ENCODE peak calls at places on chromosomes 7 and 10, in six cellular contexts. E is activated CD4-positive, alpha-beta T cell treated with anti-CD3 and anti-CD28 coated beads, Interleukin-2, amount 50 U/mL, for 1 hour; N is NCI-H1092 treated with DMSO at 0.1 percent for 48 hours; Q is GM23338; J is astrocyte of the spinal cord; I is stimulated activated CD8-positive, alpha-beta memory T cell treated with anti-CD3 and anti-CD28 coated beads, Interleukin-4, amount 100 ng/mL, for 24 hours. U is an unnamed sample.

GRCh38 chr7:23443974-23444373 is 26.3 kb downstream of the IGF2BP3 start:
- DNase-seq in I (no peak), J (no peak), E (no peak), Q (no peak), N (no peak), U (no peak)

GRCh38 chr10:114697061-114697598 is 39.1 kb upstream of the ABLIM1 start:
- DNase-seq in Q (no peak), I (no peak), E (no peak), J (peak; percentile 41), N (no peak), U (no peak)

GRCh38 chr10:124155781-124156401 is 62.5 kb upstream of the CHST15 start:
- DNase-seq in J (peak; percentile 53), Q (no peak), I (no peak), N (no peak), E (no peak), U (peak; percentile 87)

GRCh38 chr10:91798736-91799579 is 732 bp downstream of the TNKS2 start:
- DNase-seq in J (peak; percentile 50), E (peak; percentile 48), I (peak; percentile 24), Q (peak; percentile 67), N (no peak), U (peak; percentile 71)

GRCh38 chr7:36280840-36281812 is 108.5 kb upstream of the ANLN start:
- DNase-seq in I (no peak), J (peak; percentile 86), E (no peak), Q (peak; percentile 69), N (peak; percentile 85), U (peak; percentile 58)

GRCh38 chr7:55526329-55526728 is 46.0 kb downstream of the VOPP1 start:
- DNase-seq in Q (no peak), N (peak; percentile 61), E (no peak), I (no peak), J (no peak), U (no peak)

GRCh38 chr10:68871731-68872342 is 29.3 kb upstream of the DDX50 start:
- DNase-seq in N (peak; percentile 97), J (peak; percentile 96), E (no peak), I (no peak), Q (peak; percentile 38), U (peak; percentile 93)

GRCh38 chr7:117610390-117610789 is 130.6 kb downstream of the CFTR start:
- DNase-seq in J (no peak), N (no peak), E (no peak), I (no peak), Q (no peak), U (no peak)

GRCh38 chr7:94632338-94633024 is 23.5 kb downstream of the SGCE start:
- DNase-seq in E (no peak), I (no peak), N (peak; percentile 98), Q (peak; percentile 7), J (peak; percentile 89), U (no peak)

GRCh38 chr10:71419750-71420149 is 23.0 kb downstream of the CDH23 start:
- DNase-seq in N (no peak), E (no peak), Q (no peak), I (no peak), J (no peak), U (no peak)

GRCh38 chr10:36779238-36779846 is 346.1 kb upstream of the ANKRD30A start:
- DNase-seq in J (peak; percentile 81), N (peak; percentile 44), I (no peak), E (no peak), Q (peak; percentile 70), U (peak; percentile 85)

GRCh38 chr7:78716876-78717275 is 736.6 kb downstream of the MAGI2 start:
- DNase-seq in Q (peak; percentile 52), J (no peak), I (no peak), E (no peak), N (no peak), U (peak; percentile 34)

GRCh38 chr10:116195039-116195438 is 78.0 kb downstream of the GFRA1 start:
- DNase-seq in Q (no peak), N (no peak), J (no peak), E (no peak), I (no peak), U (no peak)

GRCh38 chr7:2715341-2716231 is 27.6 kb downstream of the AMZ1 start:
- DNase-seq in N (no peak), I (peak; percentile 23), Q (no peak), E (peak; percentile 38), J (no peak), U (no peak)

GRCh38 chr7:155764432-155764798 is 47.8 kb downstream of the SHH start:
- DNase-seq in N (no peak), Q (no peak), J (no peak), E (peak; percentile 6), I (no peak), U (no peak)

GRCh38 chr10:34094961-34095360 is 720.1 kb downstream of the PARD3 start:
- DNase-seq in J (no peak), E (no peak), I (no peak), Q (no peak), N (no peak), U (no peak)

GRCh38 chr7:129285195-129285594 is 60.4 kb downstream of the AHCYL2 start:
- DNase-seq in I (no peak), Q (no peak), N (no peak), E (no peak), J (no peak), U (peak; percentile 27)

GRCh38 chr7:74430961-74431466 is 22.7 kb upstream of the GTF2IRD1 start:
- DNase-seq in Q (peak; percentile 56), I (no peak), N (peak; percentile 34), J (no peak), E (no peak), U (no peak)

GRCh38 chr7:156949541-156950380 is at the start of gene NOM1:
- DNase-seq in I (peak; percentile 85), Q (peak; percentile 92), J (peak; percentile 76), E (peak; percentile 90), N (peak; percentile 78), U (peak; percentile 96)

GRCh38 chr7:12474035-12474434 is 70.4 kb upstream of the VWDE start:
- DNase-seq in J (no peak), I (no peak), Q (no peak), E (no peak), N (no peak), U (no peak)

GRCh38 chr7:139016931-139017511 is 18.8 kb downstream of the ZC3HAV1L start:
- DNase-seq in E (peak; percentile 53), Q (peak; percentile 79), I (peak; percentile 35), N (peak; percentile 66), J (peak; percentile 76), U (peak; percentile 83)

GRCh38 chr10:95326396-95326795 is 35.6 kb upstream of the PDLIM1 start:
- DNase-seq in J (no peak), I (no peak), N (no peak), Q (no peak), E (no peak), U (no peak)

GRCh38 chr7:1693419-1693990 is 23.4 kb downstream of the ELFN1 start:
- DNase-seq in I (no peak), N (peak; percentile 54), J (no peak), E (no peak), Q (no peak), U (peak; percentile 70)

GRCh38 chr10:110746254-110746826 is 102.2 kb downstream of the RBM20 start:
- DNase-seq in Q (peak; percentile 85), J (peak; percentile 74), E (peak; percentile 56), I (no peak), N (peak; percentile 59), U (peak; percentile 88)

GRCh38 chr7:8781166-8781565 is 347.8 kb downstream of the NXPH1 start:
- DNase-seq in I (no peak), J (no peak), N (peak; percentile 17), E (no peak), Q (no peak), U (no peak)

GRCh38 chr7:115618676-115619075 is 411.9 kb downstream of the TFEC start:
- DNase-seq in N (no peak), Q (no peak), I (no peak), J (peak; percentile 73), E (no peak), U (peak; percentile 10)

GRCh38 chr10:124647421-124648130 is 96.6 kb downstream of the FAM53B start:
- DNase-seq in Q (no peak), N (no peak), J (no peak), I (peak; percentile 48), E (peak; percentile 65), U (peak; percentile 31)

GRCh38 chr10:18658301-18658991 is 785 bp upstream of the ARL5B start:
- DNase-seq in I (no peak), E (no peak), Q (no peak), N (no peak), J (peak; percentile 29), U (no peak)

GRCh38 chr10:87053121-87053520 is 33.0 kb downstream of the FAM25A start:
- DNase-seq in I (no peak), J (no peak), E (no peak), N (peak; percentile 49), Q (no peak), U (no peak)

GRCh38 chr7:17195576-17195975 is 102.9 kb upstream of the AHR start:
- DNase-seq in Q (no peak), E (no peak), J (no peak), N (no peak), I (no peak), U (no peak)

GRCh38 chr7:14552060-14552459 is 350.5 kb downstream of the DGKB start:
- DNase-seq in J (no peak), I (no peak), Q (no peak), E (no peak), N (no peak), U (no peak)

GRCh38 chr7:2610466-2610865 is 21.3 kb upstream of the TTYH3 start:
- DNase-seq in E (no peak), J (no peak), Q (no peak), N (no peak), I (no peak), U (no peak)

GRCh38 chr10:86178401-86179142 is 188.0 kb downstream of the GRID1 start:
- DNase-seq in J (no peak), I (no peak), E (no peak), N (no peak), Q (peak; percentile 87), U (peak; percentile 53)

GRCh38 chr10:81873231-81873931 is 1.6 kb upstream of the NRG3 start:
- DNase-seq in E (no peak), I (no peak), N (no peak), J (no peak), Q (no peak), U (peak; percentile 15)

U was measured in left kidney.